ENCODE peak calls at places on chromosomes 1 and 21, in six cellular contexts. J is endothelial cell of umbilical vein, E is K562, I is HepG2, S is GM12878, V is A549. C is an unnamed sample.

GRCh38 chr1:36910886-36911540 is 123.3 kb downstream of the GRIK3 start:
- DNase-seq in J (no peak), E (no peak), I (no peak), S (no peak), V (no peak), C (no peak)

GRCh38 chr1:237672748-237673147 is 218.0 kb downstream of the ZP4 start:
- DNase-seq in J (no peak), E (no peak), I (no peak), S (no peak), V (no peak), C (peak)

GRCh38 chr1:24875976-24876609 is 54.0 kb downstream of the RUNX3 start:
- DNase-seq in J (no peak), E (peak), I (no peak), S (no peak), V (no peak), C (no peak)

GRCh38 chr1:22089134-22089571 is 36.6 kb downstream of the CDC42 start:
- DNase-seq in J (no peak), E (no peak), I (no peak), S (no peak), V (no peak), C (no peak)

GRCh38 chr1:80675469-80675868 is 1125.3 kb upstream of the ADGRL2 start:
- DNase-seq in J (no peak), E (no peak), I (no peak), S (no peak), V (no peak), C (no peak)

GRCh38 chr21:17371470-17371869 is 141.4 kb upstream of the CXADR start:
- DNase-seq in J (no peak), E (no peak), I (no peak), S (no peak), V (no peak), C (no peak)

GRCh38 chr1:8415526-8416278 is 97.8 kb downstream of the SLC45A1 start:
- DNase-seq in J (no peak), E (no peak), I (no peak), S (no peak), V (no peak), C (no peak)

GRCh38 chr1:201631037-201631436 is 92.1 kb downstream of the NAV1 start:
- DNase-seq in J (no peak), E (no peak), I (no peak), S (no peak), V (no peak), C (no peak)

GRCh38 chr1:221841983-221842335 is 100.1 kb upstream of the DUSP10 start:
- DNase-seq in J (no peak), E (no peak), I (no peak), S (no peak), V (no peak), C (no peak)

GRCh38 chr1:200015811-200016210 is 11.7 kb upstream of the NR5A2 start:
- DNase-seq in J (no peak), E (no peak), I (no peak), S (no peak), V (no peak), C (no peak)

GRCh38 chr1:155893389-155894142 is 17.6 kb downstream of the RIT1 start:
- DNase-seq in J (peak), E (peak), I (peak), S (no peak), V (peak), C (peak)

GRCh38 chr1:103180660-103181059 is 72.3 kb upstream of the COL11A1 start:
- DNase-seq in J (no peak), E (no peak), I (no peak), S (no peak), V (no peak), C (no peak)

DNA sequence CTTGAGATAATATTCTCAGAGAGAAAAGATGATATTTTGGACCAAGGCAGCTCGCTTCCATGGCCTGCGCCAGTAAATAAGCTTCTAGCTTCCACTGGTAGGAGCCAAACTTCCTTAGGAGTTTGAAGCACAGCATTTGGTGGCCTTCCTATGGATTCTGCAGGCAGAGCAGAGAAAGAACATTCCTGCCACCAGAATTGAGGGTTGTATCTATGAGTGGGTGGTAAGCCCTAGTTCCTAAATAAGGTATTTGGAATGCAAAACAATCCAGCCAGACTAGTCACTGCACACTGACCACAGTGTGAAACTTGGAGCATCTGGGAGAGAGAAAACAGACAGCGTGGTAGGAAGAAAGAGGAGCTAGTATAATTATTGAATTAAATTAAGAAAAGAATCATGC is 54.1 kb upstream of the BCAR3 start:
- DNase-seq in J (no peak), E (no peak), I (no peak), S (no peak), V (no peak), C (no peak)
- TF ChIP-seq MYC in J (no peak), E (no peak), I (no peak), S (no peak), V (no peak), C (no peak)

GRCh38 chr1:214332950-214333798 is 52.2 kb downstream of the SMYD2 start:
- DNase-seq in J (peak), E (peak), I (peak), S (no peak), V (peak), C (peak)
- TF ChIP-seq CTCF in J (peak), E (peak), I (peak), S (peak), V (peak), C (peak)

GRCh38 chr1:109821831-109822745 is 58.4 kb upstream of the EPS8L3 start:
- DNase-seq in J (no peak), E (peak), I (no peak), S (no peak), V (peak), C (peak)
- TF ChIP-seq MAX in J (no peak), E (peak), I (no peak), S (no peak), V (no peak), C (no peak)

DNA sequence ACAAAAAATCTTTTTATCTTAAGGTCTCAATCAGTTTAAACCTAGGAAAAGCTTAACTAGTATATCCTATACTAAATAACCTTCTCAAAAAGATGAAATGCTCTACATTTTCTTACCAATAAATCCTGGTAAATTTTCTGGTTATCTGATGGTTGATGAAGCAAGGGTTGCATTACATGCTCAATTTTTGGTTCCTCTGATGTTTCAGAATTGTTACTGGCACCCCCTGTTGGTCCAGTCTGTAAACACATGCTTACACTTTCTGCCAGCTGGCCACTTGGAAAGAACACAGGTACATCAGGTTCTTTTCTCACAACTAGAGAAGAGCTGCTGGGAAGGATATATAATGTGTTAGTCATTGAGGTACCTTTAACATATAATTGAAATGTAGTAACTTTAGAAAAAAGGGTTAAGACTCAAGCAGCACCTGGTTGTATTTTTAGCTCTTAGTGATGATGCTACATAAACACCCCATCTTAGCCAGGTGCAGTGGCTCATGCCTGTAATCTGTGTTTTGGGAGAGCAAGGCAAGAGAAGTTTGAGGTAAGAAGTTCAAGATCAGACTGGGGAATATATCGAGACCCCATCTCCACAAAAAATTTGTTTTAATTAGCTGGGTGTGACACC is 30.9 kb upstream of the TAL1 start:
- DNase-seq in J (peak), E (peak), I (peak), S (no peak), V (peak), C (peak)
- TF ChIP-seq MYC in J (no peak), E (no peak), I (no peak), S (no peak), V (no peak), C (no peak)

GRCh38 chr1:47843059-47843458 is 154.1 kb downstream of the TRABD2B start:
- DNase-seq in J (no peak), E (no peak), I (no peak), S (no peak), V (no peak), C (no peak)
- TF ChIP-seq CTCF in J (no peak), E (no peak), I (no peak), S (no peak), V (no peak), C (no peak)

C was measured in NB4.